ENCODE peak calls at places on chromosome 6, in seven cellular contexts. One of them, this sample, is unnamed.

GRCh38 chr6:139778688-139779087 is 404.2 kb upstream of the CITED2 start:
- DNase-seq in RCC 7860: no peak
- DNase-seq in HT1080: peak
- DNase-seq in HepG2: no peak
- DNase-seq in NT2/D1: no peak
- DNase-seq in cardiac fibroblast: peak
- DNase-seq in hypothalamus: no peak
- DNase-seq in this sample: no peak

GRCh38 chr6:138601128-138601527 is 101.8 kb upstream of the NHSL1 start:
- DNase-seq in NT2/D1: no peak
- DNase-seq in hypothalamus: no peak
- DNase-seq in cardiac fibroblast: peak
- DNase-seq in RCC 7860: no peak
- DNase-seq in HT1080: peak
- DNase-seq in HepG2: no peak
- DNase-seq in this sample: no peak

GRCh38 chr6:118775381-118775780 is 118.6 kb upstream of the ASF1A start:
- DNase-seq in HT1080: no peak
- DNase-seq in hypothalamus: no peak
- DNase-seq in RCC 7860: no peak
- DNase-seq in NT2/D1: no peak
- DNase-seq in HepG2: no peak
- DNase-seq in cardiac fibroblast: no peak
- DNase-seq in this sample: no peak

GRCh38 chr6:29071831-29072723 is 15.0 kb downstream of the OR2B3 start:
- DNase-seq in RCC 7860: no peak
- DNase-seq in hypothalamus: no peak
- DNase-seq in HT1080: peak
- DNase-seq in cardiac fibroblast: peak
- DNase-seq in HepG2: peak
- DNase-seq in NT2/D1: peak
- DNase-seq in this sample: peak

GRCh38 chr6:19668710-19669109 is 168.5 kb upstream of the ID4 start:
- DNase-seq in RCC 7860: no peak
- DNase-seq in HepG2: no peak
- DNase-seq in hypothalamus: no peak
- DNase-seq in HT1080: no peak
- DNase-seq in NT2/D1: no peak
- DNase-seq in cardiac fibroblast: no peak
- DNase-seq in this sample: no peak

GRCh38 chr6:132300323-132300949 is 100.8 kb downstream of the MOXD1 start:
- DNase-seq in RCC 7860: peak
- DNase-seq in NT2/D1: peak
- DNase-seq in cardiac fibroblast: peak
- DNase-seq in hypothalamus: no peak
- DNase-seq in HT1080: peak
- DNase-seq in HepG2: peak
- DNase-seq in this sample: peak

GRCh38 chr6:117270121-117270959 is 5.0 kb downstream of the VGLL2 start:
- DNase-seq in hypothalamus: no peak
- DNase-seq in cardiac fibroblast: peak
- DNase-seq in NT2/D1: no peak
- DNase-seq in RCC 7860: no peak
- DNase-seq in HT1080: no peak
- DNase-seq in HepG2: no peak
- DNase-seq in this sample: peak

GRCh38 chr6:149079456-149079855 is 238.1 kb upstream of the TAB2 start:
- DNase-seq in hypothalamus: no peak
- DNase-seq in NT2/D1: no peak
- DNase-seq in HepG2: no peak
- DNase-seq in HT1080: no peak
- DNase-seq in RCC 7860: no peak
- DNase-seq in cardiac fibroblast: no peak
- DNase-seq in this sample: no peak

GRCh38 chr6:77245026-77245425 is 218.3 kb downstream of the HTR1B start:
- DNase-seq in hypothalamus: no peak
- DNase-seq in NT2/D1: no peak
- DNase-seq in HepG2: no peak
- DNase-seq in cardiac fibroblast: peak
- DNase-seq in RCC 7860: no peak
- DNase-seq in HT1080: no peak
- DNase-seq in this sample: no peak

GRCh38 chr6:125821825-125822281 is 31.1 kb downstream of the NCOA7 start:
- DNase-seq in HT1080: no peak
- DNase-seq in HepG2: peak
- DNase-seq in hypothalamus: peak
- DNase-seq in RCC 7860: no peak
- DNase-seq in cardiac fibroblast: no peak
- DNase-seq in NT2/D1: no peak
- DNase-seq in this sample: no peak

GRCh38 chr6:70857387-70858077 is 99.3 kb downstream of the B3GAT2 start:
- DNase-seq in RCC 7860: no peak
- DNase-seq in NT2/D1: no peak
- DNase-seq in cardiac fibroblast: no peak
- DNase-seq in hypothalamus: no peak
- DNase-seq in HepG2: no peak
- DNase-seq in HT1080: no peak
- DNase-seq in this sample: peak

GRCh38 chr6:43246301-43247114 is 3.2 kb downstream of the TTBK1 start:
- DNase-seq in NT2/D1: peak
- DNase-seq in cardiac fibroblast: no peak
- DNase-seq in hypothalamus: peak
- DNase-seq in HepG2: peak
- DNase-seq in RCC 7860: no peak
- DNase-seq in HT1080: peak
- DNase-seq in this sample: peak

GRCh38 chr6:55794136-55794812 is 81.1 kb downstream of the BMP5 start:
- DNase-seq in HepG2: no peak
- DNase-seq in hypothalamus: no peak
- DNase-seq in RCC 7860: peak
- DNase-seq in cardiac fibroblast: peak
- DNase-seq in HT1080: peak
- DNase-seq in NT2/D1: no peak
- DNase-seq in this sample: no peak

GRCh38 chr6:14966111-14966901 is 279.6 kb upstream of the JARID2 start:
- DNase-seq in hypothalamus: no peak
- DNase-seq in HepG2: no peak
- DNase-seq in NT2/D1: no peak
- DNase-seq in cardiac fibroblast: peak
- DNase-seq in HT1080: peak
- DNase-seq in RCC 7860: no peak
- DNase-seq in this sample: no peak

GRCh38 chr6:135782517-135782916 is 69.0 kb upstream of the PDE7B start:
- DNase-seq in HT1080: no peak
- DNase-seq in HepG2: no peak
- DNase-seq in hypothalamus: no peak
- DNase-seq in RCC 7860: no peak
- DNase-seq in NT2/D1: no peak
- DNase-seq in cardiac fibroblast: peak
- DNase-seq in this sample: no peak

GRCh38 chr6:123393333-123393732 is 243.4 kb downstream of the TRDN start:
- DNase-seq in NT2/D1: no peak
- DNase-seq in cardiac fibroblast: peak
- DNase-seq in HT1080: peak
- DNase-seq in HepG2: peak
- DNase-seq in hypothalamus: no peak
- DNase-seq in RCC 7860: no peak
- DNase-seq in this sample: no peak

GRCh38 chr6:3427740-3428085 is 29.1 kb downstream of the SLC22A23 start:
- DNase-seq in HT1080: peak
- DNase-seq in hypothalamus: no peak
- DNase-seq in HepG2: no peak
- DNase-seq in NT2/D1: no peak
- DNase-seq in RCC 7860: no peak
- DNase-seq in cardiac fibroblast: peak
- DNase-seq in this sample: no peak